ENCODE peak calls at places on chromosomes 12 and 14, in four cellular contexts. R, V, Y and I are unnamed samples.

GRCh38 chr12:58067610-58068387 is 126.4 kb downstream of the ATP23 start:
- DNase-seq in Y (no peak), R (no peak), V (no peak), I (no peak)

GRCh38 chr14:53539489-53540126 is 386.5 kb upstream of the DDHD1 start:
- DNase-seq in V (peak), R (peak), Y (peak), I (peak)

GRCh38 chr14:72790887-72791566 is 102.9 kb downstream of the DPF3 start:
- DNase-seq in R (no peak), Y (no peak), V (no peak), I (no peak)

GRCh38 chr12:44003721-44004120 is 167.8 kb downstream of the TMEM117 start:
- DNase-seq in R (no peak), V (no peak), Y (no peak), I (no peak)

GRCh38 chr12:41073633-41074576 is 114.2 kb upstream of the PDZRN4 start:
- DNase-seq in R (no peak), V (no peak), Y (no peak), I (no peak)

GRCh38 chr12:105485321-105485910 is 154.9 kb downstream of the C12orf75 start:
- DNase-seq in V (no peak), R (no peak), Y (no peak), I (no peak)

GRCh38 chr14:50920482-50921225 is 23.6 kb downstream of the PYGL start:
- DNase-seq in Y (no peak), V (peak), R (no peak), I (peak)

GRCh38 chr12:114902665-114903393 is 218.9 kb upstream of the TBX3 start:
- DNase-seq in R (no peak), V (peak), Y (no peak), I (no peak)

GRCh38 chr14:103749860-103750259 is 34.2 kb downstream of the ZFYVE21 start:
- DNase-seq in Y (no peak), R (no peak), V (no peak), I (no peak)

GRCh38 chr14:98120831-98121464 is 1151.0 kb downstream of the BCL11B start:
- DNase-seq in R (no peak), Y (no peak), V (no peak), I (no peak)

GRCh38 chr12:81705586-81705985 is 53.6 kb downstream of the PPFIA2 start:
- DNase-seq in V (no peak), Y (no peak), R (no peak), I (no peak)

GRCh38 chr14:35336171-35337073 is 44.2 kb downstream of the PSMA6 start:
- DNase-seq in R (no peak), V (peak), Y (peak), I (peak)

GRCh38 chr12:57605308-57606015 is 838 bp downstream of the DTX3 start:
- DNase-seq in R (no peak), Y (no peak), V (no peak), I (peak)

GRCh38 chr12:26878661-26879119 is 45.7 kb upstream of the ITPR2 start:
- DNase-seq in V (no peak), R (no peak), Y (no peak), I (peak)

GRCh38 chr12:10807186-10807585 is at the start of gene TAS2R8:
- DNase-seq in R (no peak), V (no peak), Y (no peak), I (no peak)

GRCh38 chr12:10801727-10802126 is 700 bp downstream of the TAS2R7 start:
- DNase-seq in R (no peak), Y (no peak), V (no peak), I (no peak)

GRCh38 chr12:10802587-10802986 is at the start of gene TAS2R7:
- DNase-seq in V (no peak), Y (no peak), R (no peak), I (no peak)
- TF ChIP-seq EZH2 in V (no peak), Y (no peak), R (no peak), I (no peak)

GRCh38 chr14:58077621-58078020 is 74.4 kb downstream of the ARMH4 start:
- DNase-seq in V (no peak), R (no peak), Y (no peak), I (peak)

GRCh38 chr14:58082011-58082410 is 70.0 kb downstream of the ARMH4 start:
- DNase-seq in R (no peak), Y (no peak), V (no peak), I (no peak)

GRCh38 chr14:58078471-58078870 is 73.5 kb downstream of the ARMH4 start:
- DNase-seq in V (no peak), R (no peak), Y (no peak), I (no peak)

GRCh38 chr14:58082491-58083098 is 69.4 kb downstream of the ARMH4 start:
- DNase-seq in V (no peak), R (no peak), Y (peak), I (no peak)

GRCh38 chr14:58078068-58078467 is 73.9 kb downstream of the ARMH4 start:
- DNase-seq in R (no peak), Y (no peak), V (no peak), I (peak)
- TF ChIP-seq CREB1 in R (no peak), Y (no peak), V (no peak), I (no peak)

GRCh38 chr12:130640496-130640895 is 75.6 kb downstream of the RIMBP2 start:
- DNase-seq in Y (no peak), V (no peak), R (no peak), I (no peak)

GRCh38 chr12:130646690-130647089 is 69.4 kb downstream of the RIMBP2 start:
- DNase-seq in V (no peak), R (no peak), Y (no peak), I (no peak)

GRCh38 chr12:130641571-130642184 is 74.4 kb downstream of the RIMBP2 start:
- DNase-seq in V (no peak), R (no peak), Y (no peak), I (no peak)

GRCh38 chr12:130644566-130644965 is 71.5 kb downstream of the RIMBP2 start:
- DNase-seq in V (no peak), R (no peak), Y (no peak), I (no peak)

DNA sequence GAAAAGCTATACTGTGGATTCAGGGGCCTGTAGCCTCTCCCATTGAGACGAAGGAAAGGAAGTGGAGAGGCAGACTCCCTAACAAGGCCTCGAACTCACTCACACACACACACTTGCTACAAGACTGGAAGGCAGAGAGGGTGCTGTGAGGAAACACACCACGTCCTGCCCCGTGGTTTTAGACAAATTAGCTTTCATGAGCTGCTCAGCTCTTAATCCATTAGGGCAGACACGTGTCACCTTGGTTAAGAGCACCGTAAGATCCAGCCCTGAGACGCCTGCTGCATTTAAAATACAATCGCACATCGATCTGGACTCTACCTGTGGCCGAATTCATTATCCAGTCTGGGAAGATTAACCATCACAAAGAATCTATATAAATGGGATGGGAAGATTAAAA is 72.0 kb downstream of the RIMBP2 start:
- DNase-seq in V (no peak), Y (no peak), R (no peak), I (no peak)
- TF ChIP-seq EZH2 in V (no peak), Y (no peak), R (no peak), I (no peak)

DNA sequence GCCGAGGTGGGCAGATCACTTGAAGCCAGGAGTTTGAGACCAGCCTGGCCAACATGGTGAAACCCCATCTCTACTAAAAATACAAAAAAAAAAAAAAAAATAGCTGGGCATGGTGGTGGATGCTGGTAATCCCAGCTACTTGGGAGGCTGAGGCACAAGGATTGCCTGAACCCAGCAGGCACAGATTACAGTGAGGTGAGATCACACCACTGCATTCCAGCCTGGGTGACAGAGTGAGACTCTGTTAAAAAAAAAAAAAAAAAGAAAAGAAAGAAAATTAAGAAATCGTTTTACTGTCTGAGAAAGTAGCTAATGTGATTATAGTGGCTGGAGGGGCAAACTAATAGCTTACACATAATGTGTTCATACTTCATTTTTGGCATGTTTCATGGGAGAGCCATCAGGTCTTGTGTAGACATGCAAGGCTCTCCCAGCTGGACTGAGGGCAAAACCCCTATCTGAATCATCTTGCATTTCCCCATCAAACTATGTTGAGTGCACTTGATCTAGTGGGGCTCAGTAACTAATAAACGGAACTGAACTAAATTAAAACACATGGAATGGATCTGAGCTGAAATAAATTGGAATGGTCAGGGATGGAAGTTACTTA is 16.2 kb downstream of the KIF21A start:
- DNase-seq in V (no peak), Y (no peak), R (no peak), I (no peak)
- TF ChIP-seq CREB1 in V (no peak), Y (no peak), R (no peak), I (no peak)